ENCODE peak calls at places on chromosomes 7 and 10, in six cellular contexts. One of them, this sample, is unnamed.

GRCh38 chr7:136114966-136115762 is 138.0 kb upstream of the MTPN start:
- DNase-seq in HCT116: peak
- DNase-seq in HepG2: peak
- DNase-seq in H1: peak
- DNase-seq in GM12878: no peak
- DNase-seq in K562: peak
- DNase-seq in this sample: peak

GRCh38 chr7:23332881-23333612 is 33.9 kb downstream of the MALSU1 start:
- DNase-seq in GM12878: no peak
- DNase-seq in K562: no peak
- DNase-seq in H1: no peak
- DNase-seq in HepG2: no peak
- DNase-seq in HCT116: no peak
- DNase-seq in this sample: no peak

GRCh38 chr7:12256025-12256570 is 45.0 kb downstream of the TMEM106B start:
- DNase-seq in HCT116: no peak
- DNase-seq in K562: no peak
- DNase-seq in GM12878: no peak
- DNase-seq in HepG2: no peak
- DNase-seq in H1: no peak
- DNase-seq in this sample: no peak

GRCh38 chr10:24209421-24209770 is 458 bp downstream of the KIAA1217 start:
- DNase-seq in K562: no peak
- DNase-seq in GM12878: no peak
- DNase-seq in HCT116: no peak
- DNase-seq in HepG2: no peak
- DNase-seq in H1: no peak
- DNase-seq in this sample: no peak

GRCh38 chr10:124677291-124677690 is 66.9 kb downstream of the FAM53B start:
- DNase-seq in K562: no peak
- DNase-seq in HCT116: no peak
- DNase-seq in H1: no peak
- DNase-seq in HepG2: no peak
- DNase-seq in GM12878: no peak
- DNase-seq in this sample: no peak

GRCh38 chr10:134205-134742 is 981 bp upstream of the ZMYND11 start:
- DNase-seq in HepG2: no peak
- DNase-seq in GM12878: no peak
- DNase-seq in HCT116: no peak
- DNase-seq in K562: no peak
- DNase-seq in H1: no peak
- DNase-seq in this sample: no peak

GRCh38 chr7:70614237-70614984 is 517.5 kb upstream of the GALNT17 start:
- DNase-seq in HepG2: no peak
- DNase-seq in K562: no peak
- DNase-seq in GM12878: no peak
- DNase-seq in H1: peak
- DNase-seq in HCT116: no peak
- DNase-seq in this sample: no peak

GRCh38 chr7:127674361-127674760 is 22.4 kb downstream of the SND1 start:
- DNase-seq in HCT116: no peak
- DNase-seq in HepG2: no peak
- DNase-seq in GM12878: no peak
- DNase-seq in H1: no peak
- DNase-seq in K562: no peak
- DNase-seq in this sample: no peak

GRCh38 chr10:121027390-121027789 is 176.2 kb downstream of the WDR11 start:
- DNase-seq in GM12878: no peak
- DNase-seq in HCT116: no peak
- DNase-seq in K562: no peak
- DNase-seq in H1: no peak
- DNase-seq in HepG2: peak
- DNase-seq in this sample: no peak

DNA sequence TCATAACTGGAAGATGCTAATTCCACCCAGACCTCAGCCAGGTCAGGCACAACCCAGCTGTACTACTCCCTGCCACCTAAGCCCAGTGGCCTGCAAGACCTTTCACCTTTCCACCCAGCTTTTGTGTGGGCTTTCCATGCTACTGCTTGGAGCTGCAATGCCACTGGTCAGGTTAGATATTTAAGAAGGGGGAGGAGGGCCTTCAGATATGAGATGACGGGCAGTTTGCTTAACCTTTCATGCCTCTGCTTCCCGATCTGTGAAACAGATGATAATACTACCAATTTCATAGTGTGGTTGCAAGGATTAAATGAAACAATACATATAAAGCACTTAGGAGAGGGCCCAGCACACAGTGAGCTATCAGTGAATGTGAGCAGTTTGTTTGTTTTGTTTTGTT is 20.9 kb downstream of the STOX1 start:
- DNase-seq in HCT116: no peak
- DNase-seq in GM12878: no peak
- DNase-seq in H1: no peak
- DNase-seq in HepG2: no peak
- DNase-seq in K562: no peak
- DNase-seq in this sample: no peak
- H3K4me3 ChIP-seq in HCT116: no peak
- H3K4me3 ChIP-seq in GM12878: no peak
- H3K4me3 ChIP-seq in H1: no peak
- H3K4me3 ChIP-seq in HepG2: no peak
- H3K4me3 ChIP-seq in K562: no peak
- H3K4me3 ChIP-seq in this sample: no peak

GRCh38 chr7:150949971-150950491 is 28.1 kb downstream of the KCNH2 start:
- DNase-seq in HCT116: no peak
- DNase-seq in GM12878: no peak
- DNase-seq in H1: no peak
- DNase-seq in HepG2: no peak
- DNase-seq in K562: no peak
- DNase-seq in this sample: no peak

GRCh38 chr7:150947761-150948680 is 30.1 kb downstream of the KCNH2 start:
- DNase-seq in HCT116: no peak
- DNase-seq in H1: no peak
- DNase-seq in HepG2: no peak
- DNase-seq in GM12878: no peak
- DNase-seq in K562: peak
- DNase-seq in this sample: no peak

GRCh38 chr7:150949564-150949963 is 28.6 kb downstream of the KCNH2 start:
- DNase-seq in HCT116: no peak
- DNase-seq in H1: no peak
- DNase-seq in GM12878: no peak
- DNase-seq in HepG2: no peak
- DNase-seq in K562: no peak
- DNase-seq in this sample: no peak

GRCh38 chr7:150946826-150947750 is 31.0 kb downstream of the KCNH2 start:
- DNase-seq in GM12878: no peak
- DNase-seq in K562: no peak
- DNase-seq in HepG2: no peak
- DNase-seq in H1: no peak
- DNase-seq in HCT116: no peak
- DNase-seq in this sample: no peak

GRCh38 chr7:150948791-150949251 is 29.3 kb downstream of the KCNH2 start:
- DNase-seq in HCT116: no peak
- DNase-seq in HepG2: no peak
- DNase-seq in H1: no peak
- DNase-seq in K562: no peak
- DNase-seq in GM12878: no peak
- DNase-seq in this sample: no peak
- TF ChIP-seq ZNF274 in HCT116: no peak
- TF ChIP-seq ZNF274 in HepG2: no peak
- TF ChIP-seq ZNF274 in H1: no peak
- TF ChIP-seq ZNF274 in K562: no peak
- TF ChIP-seq ZNF274 in GM12878: no peak
- TF ChIP-seq ZNF274 in this sample: no peak

DNA sequence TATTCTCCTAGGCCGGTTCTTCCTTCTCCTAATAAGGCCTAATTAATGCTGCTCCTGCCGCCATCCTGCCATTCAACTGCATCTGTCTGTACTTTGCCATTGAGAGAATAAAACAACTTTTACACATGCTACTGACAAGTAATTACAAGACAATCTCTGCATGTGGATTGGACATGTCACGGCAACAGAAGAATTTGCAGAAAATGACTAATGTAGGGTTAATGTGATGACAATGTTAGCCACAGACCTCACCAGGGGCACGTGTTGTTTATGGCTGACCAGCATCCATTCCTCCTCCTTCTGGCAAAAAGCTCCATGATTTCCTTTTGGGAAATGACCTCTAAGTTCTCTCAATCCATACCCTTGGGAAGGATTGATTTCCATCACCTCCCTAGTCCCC is 58.0 kb downstream of the NEBL start:
- DNase-seq in GM12878: no peak
- DNase-seq in HepG2: no peak
- DNase-seq in H1: no peak
- DNase-seq in K562: no peak
- DNase-seq in HCT116: no peak
- DNase-seq in this sample: no peak
- TF ChIP-seq YY1 in GM12878: no peak
- TF ChIP-seq YY1 in HepG2: no peak
- TF ChIP-seq YY1 in H1: no peak
- TF ChIP-seq YY1 in K562: no peak
- TF ChIP-seq YY1 in HCT116: no peak
- TF ChIP-seq YY1 in this sample: no peak

GRCh38 chr7:137771679-137772078 is 75.1 kb downstream of the DGKI start:
- DNase-seq in H1: no peak
- DNase-seq in HCT116: no peak
- DNase-seq in HepG2: no peak
- DNase-seq in K562: no peak
- DNase-seq in GM12878: no peak
- DNase-seq in this sample: no peak
- H3K4me3 ChIP-seq in H1: no peak
- H3K4me3 ChIP-seq in HCT116: no peak
- H3K4me3 ChIP-seq in HepG2: no peak
- H3K4me3 ChIP-seq in K562: no peak
- H3K4me3 ChIP-seq in GM12878: no peak
- H3K4me3 ChIP-seq in this sample: no peak

DNA sequence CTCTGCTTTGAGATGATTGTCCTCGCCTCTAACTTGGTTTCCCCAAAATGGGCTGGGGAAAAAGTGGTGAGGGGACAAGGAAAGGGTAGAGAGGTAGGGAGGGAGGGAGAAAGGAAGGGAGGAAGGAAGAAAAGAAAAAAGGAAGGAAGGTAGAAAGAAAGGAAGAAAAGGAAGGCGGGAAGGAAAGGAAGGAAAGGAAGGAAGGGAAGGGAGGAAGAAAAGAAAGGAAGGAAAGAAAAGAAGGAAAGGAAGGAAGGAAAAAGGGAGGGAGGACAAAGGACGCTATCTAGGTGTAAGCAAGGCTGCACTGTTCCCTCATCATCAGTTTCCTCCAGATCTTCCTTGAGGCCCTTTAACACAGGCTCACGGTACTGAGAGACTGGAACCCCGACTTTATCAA is 2.2 kb downstream of the GNA12 start:
- DNase-seq in GM12878: no peak
- DNase-seq in H1: no peak
- DNase-seq in K562: no peak
- DNase-seq in HepG2: no peak
- DNase-seq in HCT116: no peak
- DNase-seq in this sample: no peak
- TF ChIP-seq ZNF274 in GM12878: no peak
- TF ChIP-seq ZNF274 in H1: no peak
- TF ChIP-seq ZNF274 in K562: no peak
- TF ChIP-seq ZNF274 in HepG2: no peak
- TF ChIP-seq ZNF274 in HCT116: no peak
- TF ChIP-seq ZNF274 in this sample: no peak

DNA sequence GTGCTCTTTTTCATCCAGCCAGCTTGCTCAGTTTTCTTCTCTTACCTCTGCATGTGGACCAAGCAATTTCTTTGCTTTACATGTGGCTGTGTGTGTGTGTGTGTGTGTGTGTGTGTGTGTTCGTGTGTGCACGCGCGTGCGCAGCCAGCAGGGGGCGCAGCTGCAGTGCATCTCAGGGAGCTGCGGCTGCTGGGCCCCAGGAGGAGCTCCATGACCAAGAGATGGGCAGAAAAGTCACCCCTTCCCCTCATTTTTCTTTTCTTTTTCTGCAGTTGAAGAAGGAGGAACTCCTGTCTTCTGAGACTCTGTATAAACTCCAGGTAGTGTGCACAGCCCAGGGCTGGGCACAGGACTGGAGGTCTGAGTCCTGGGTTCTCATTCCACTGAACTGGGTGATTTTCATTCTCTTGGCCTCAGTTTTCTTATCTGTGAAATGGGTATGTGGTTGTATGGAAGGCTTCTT is 41.8 kb downstream of the BLNK start:
- DNase-seq in HepG2: peak
- DNase-seq in HCT116: peak
- DNase-seq in H1: peak
- DNase-seq in GM12878: peak
- DNase-seq in K562: peak
- DNase-seq in this sample: peak
- TF ChIP-seq YY1 in HepG2: peak
- TF ChIP-seq YY1 in HCT116: peak
- TF ChIP-seq YY1 in H1: no peak
- TF ChIP-seq YY1 in GM12878: peak
- TF ChIP-seq YY1 in K562: peak
- TF ChIP-seq YY1 in this sample: no peak

DNA sequence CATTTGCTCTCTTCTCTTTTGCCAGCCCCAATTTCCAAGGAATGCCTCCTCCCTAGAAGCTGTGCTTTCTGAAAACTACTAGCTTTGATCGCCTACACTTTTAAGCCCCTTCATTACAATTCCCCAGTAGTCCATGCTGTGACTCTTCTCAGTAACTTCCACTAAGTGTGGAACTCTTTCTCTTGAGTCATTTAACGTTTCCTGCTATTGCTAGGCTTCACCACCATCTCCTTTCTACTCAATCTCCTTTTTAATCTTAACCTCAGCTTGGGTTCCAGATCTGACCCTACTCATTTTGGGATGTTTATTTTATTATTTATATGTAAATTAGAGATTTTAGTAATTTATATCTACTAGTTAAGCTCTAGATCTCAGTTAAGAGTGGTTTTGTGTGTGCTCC is 14.4 kb upstream of the SEMA3D start:
- DNase-seq in H1: no peak
- DNase-seq in K562: no peak
- DNase-seq in GM12878: no peak
- DNase-seq in HCT116: no peak
- DNase-seq in HepG2: no peak
- DNase-seq in this sample: no peak
- H3K4me3 ChIP-seq in H1: no peak
- H3K4me3 ChIP-seq in K562: no peak
- H3K4me3 ChIP-seq in GM12878: no peak
- H3K4me3 ChIP-seq in HCT116: no peak
- H3K4me3 ChIP-seq in HepG2: no peak
- H3K4me3 ChIP-seq in this sample: no peak

GRCh38 chr7:157774495-157774894 is 437.7 kb downstream of the DNAJB6 start:
- DNase-seq in H1: no peak
- DNase-seq in K562: no peak
- DNase-seq in HCT116: no peak
- DNase-seq in GM12878: no peak
- DNase-seq in HepG2: no peak
- DNase-seq in this sample: no peak

GRCh38 chr7:157770716-157771320 is 434.0 kb downstream of the DNAJB6 start:
- DNase-seq in GM12878: no peak
- DNase-seq in HCT116: no peak
- DNase-seq in H1: no peak
- DNase-seq in K562: no peak
- DNase-seq in HepG2: no peak
- DNase-seq in this sample: no peak

GRCh38 chr7:157771689-157772088 is 434.9 kb downstream of the DNAJB6 start:
- DNase-seq in HepG2: no peak
- DNase-seq in HCT116: no peak
- DNase-seq in GM12878: no peak
- DNase-seq in H1: no peak
- DNase-seq in K562: no peak
- DNase-seq in this sample: no peak

GRCh38 chr7:157773361-157773760 is 436.6 kb downstream of the DNAJB6 start:
- DNase-seq in HCT116: no peak
- DNase-seq in HepG2: no peak
- DNase-seq in H1: no peak
- DNase-seq in K562: no peak
- DNase-seq in GM12878: no peak
- DNase-seq in this sample: no peak

GRCh38 chr7:157772486-157773130 is 435.8 kb downstream of the DNAJB6 start:
- DNase-seq in HepG2: no peak
- DNase-seq in GM12878: no peak
- DNase-seq in H1: no peak
- DNase-seq in K562: no peak
- DNase-seq in HCT116: no peak
- DNase-seq in this sample: no peak
- TF ChIP-seq ZNF274 in HepG2: no peak
- TF ChIP-seq ZNF274 in GM12878: no peak
- TF ChIP-seq ZNF274 in H1: no peak
- TF ChIP-seq ZNF274 in K562: no peak
- TF ChIP-seq ZNF274 in HCT116: no peak
- TF ChIP-seq ZNF274 in this sample: no peak

This sample was measured in NT2/D1.